ENCODE peak calls at places on chromosomes 1 and 21, in five cellular contexts. E is K562, H is A549, D is H1, R is HepG2. F is an unnamed sample.
A peak's percentile ranks its signal among the peaks of the same experiment; 100 is the strongest.

GRCh38 chr1:115908565-115909334 is 67.6 kb upstream of the SLC22A15 start:
- DNase-seq in D (no peak), H (no peak), E (no peak), R (no peak), F (no peak)

GRCh38 chr1:66253330-66253921 is 280.5 kb upstream of the SGIP1 start:
- DNase-seq in D (no peak), R (peak; percentile 26), E (peak; percentile 28), H (peak; percentile 55), F (peak; percentile 55)

GRCh38 chr21:46056450-46056903 is 41.4 kb upstream of the COL6A2 start:
- DNase-seq in D (no peak), E (no peak), H (no peak), R (no peak), F (no peak)

GRCh38 chr1:64280001-64280400 is 76.6 kb downstream of the UBE2U start:
- DNase-seq in H (no peak), D (no peak), R (no peak), E (no peak), F (no peak)

GRCh38 chr1:8025061-8025670 is 943 bp downstream of the ERRFI1 start:
- DNase-seq in H (no peak), R (no peak), D (no peak), E (no peak), F (no peak)

GRCh38 chr21:46160563-46161179 is 5.3 kb upstream of the FTCD start:
- DNase-seq in E (no peak), R (no peak), H (peak; percentile 23), D (no peak), F (no peak)

GRCh38 chr1:93446837-93447451 is 974 bp upstream of the FNBP1L start:
- DNase-seq in D (no peak), H (peak; percentile 6), R (peak; percentile 28), E (peak; percentile 79), F (no peak)

GRCh38 chr1:90187186-90187585 is 192.3 kb downstream of the ZNF326 start:
- DNase-seq in H (no peak), D (no peak), E (no peak), R (no peak), F (no peak)

GRCh38 chr1:50231209-50231608 is 122.5 kb downstream of the ELAVL4 start:
- DNase-seq in D (no peak), R (no peak), H (no peak), E (no peak), F (no peak)

GRCh38 chr1:6969106-6969505 is 183.9 kb downstream of the CAMTA1 start:
- DNase-seq in D (no peak), R (no peak), E (no peak), H (no peak), F (no peak)

GRCh38 chr1:41475346-41475745 is 9.1 kb downstream of the EDN2 start:
- DNase-seq in R (no peak), E (no peak), D (no peak), H (no peak), F (no peak)

GRCh38 chr1:12617511-12617900 is 504 bp downstream of the DHRS3 start:
- DNase-seq in E (no peak), D (no peak), R (peak; percentile 36), H (no peak), F (no peak)

GRCh38 chr1:228373681-228374571 is 32.7 kb downstream of the TRIM11 start:
- DNase-seq in D (no peak), R (no peak), H (no peak), E (no peak), F (no peak)
- TF ChIP-seq KDM1A in D (no peak), R (no peak), H (no peak), E (peak; percentile 84), F (no peak)

GRCh38 chr1:172909606-172910326 is 141.0 kb downstream of the TNFSF18 start:
- DNase-seq in D (no peak), R (no peak), E (no peak), H (peak; percentile 37), F (no peak)
- TF ChIP-seq CHD2 in D (no peak), R (no peak), E (no peak), H (no peak), F (no peak)

GRCh38 chr1:203121186-203122015 is 6.1 kb upstream of the ADORA1 start:
- DNase-seq in H (no peak), D (no peak), E (no peak), R (no peak), F (no peak)
- TF ChIP-seq KDM1A in H (no peak), D (no peak), E (no peak), R (no peak), F (no peak)

DNA sequence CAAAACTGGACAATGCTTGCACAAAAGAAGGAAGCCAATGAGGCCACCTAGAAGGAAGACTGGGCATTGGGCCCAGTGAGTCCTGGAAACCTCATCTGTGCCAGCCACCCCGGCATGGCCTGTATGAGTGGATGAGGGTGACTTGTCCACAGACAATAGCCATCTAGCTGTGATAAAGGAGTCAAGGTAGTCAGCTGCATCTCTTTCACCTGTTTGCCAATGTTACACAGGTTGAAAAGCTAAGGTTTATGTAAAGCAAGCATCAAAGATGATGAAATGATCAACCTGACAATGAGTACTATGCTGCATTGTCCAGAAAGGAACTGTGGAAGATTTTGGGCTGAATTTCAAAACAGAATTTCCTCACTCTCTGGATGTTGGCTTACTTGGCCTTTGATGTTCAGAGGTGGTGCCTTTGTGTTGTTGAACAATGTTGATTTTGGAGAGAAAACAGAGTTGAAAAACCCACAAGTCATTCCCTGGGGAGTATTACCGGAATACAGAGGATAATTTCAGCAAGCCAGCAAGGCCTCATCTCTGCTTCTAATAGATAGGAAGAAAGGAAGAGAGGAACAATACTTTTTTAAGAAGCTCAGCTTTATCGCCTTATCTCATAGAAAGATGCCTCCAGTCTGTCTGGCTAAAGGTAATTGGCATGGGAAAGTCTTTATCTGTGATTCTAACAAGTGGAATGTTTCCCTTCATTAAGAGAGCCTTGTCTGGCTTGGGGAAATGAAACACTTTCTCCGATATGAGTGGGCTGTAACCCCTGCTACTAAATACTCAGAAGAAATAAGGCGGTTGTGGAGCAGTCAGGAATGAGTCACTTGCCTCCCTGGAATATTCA is 11.4 kb upstream of the SELE start:
- DNase-seq in R (peak; percentile 97), D (no peak), H (no peak), E (no peak), F (no peak)
- TF ChIP-seq CHD2 in R (no peak), D (no peak), H (no peak), E (no peak), F (no peak)

GRCh38 chr1:164702664-164703063 is 143.7 kb downstream of the PBX1 start:
- DNase-seq in E (no peak), R (no peak), H (no peak), D (no peak), F (no peak)

GRCh38 chr1:164702216-164702615 is 143.2 kb downstream of the PBX1 start:
- DNase-seq in R (no peak), E (no peak), H (peak; percentile 6), D (no peak), F (no peak)

GRCh38 chr1:164703971-164704411 is 145.0 kb downstream of the PBX1 start:
- DNase-seq in H (no peak), D (no peak), E (no peak), R (no peak), F (no peak)

GRCh38 chr1:164704954-164705353 is 146.0 kb downstream of the PBX1 start:
- DNase-seq in D (no peak), R (no peak), E (peak; percentile 22), H (no peak), F (no peak)

GRCh38 chr1:164703415-164703814 is 144.4 kb downstream of the PBX1 start:
- DNase-seq in D (no peak), H (no peak), E (peak; percentile 37), R (no peak), F (no peak)
- TF ChIP-seq KDM1A in D (no peak), H (no peak), E (no peak), R (no peak), F (no peak)

GRCh38 chr21:37268186-37268503 is 1.0 kb upstream of the VPS26C start:
- DNase-seq in E (no peak), H (no peak), D (no peak), R (no peak), F (no peak)

GRCh38 chr21:37269481-37269880 is 2.3 kb upstream of the VPS26C start:
- DNase-seq in E (peak; percentile 59), R (no peak), D (no peak), H (no peak), F (no peak)

GRCh38 chr21:37267269-37268185 is at the start of gene VPS26C:
- DNase-seq in E (peak; percentile 100), R (peak; percentile 97), D (peak; percentile 99), H (peak; percentile 58), F (peak; percentile 99)

GRCh38 chr21:37264808-37265207 is 2.3 kb downstream of the VPS26C start:
- DNase-seq in R (no peak), E (peak; percentile 28), D (no peak), H (no peak), F (no peak)

GRCh38 chr21:37266515-37267221 is 466 bp downstream of the VPS26C start:
- DNase-seq in E (peak; percentile 74), D (no peak), H (no peak), R (peak; percentile 27), F (no peak)
- TF ChIP-seq CHD2 in E (no peak), D (no peak), H (no peak), R (no peak), F (no peak)

DNA sequence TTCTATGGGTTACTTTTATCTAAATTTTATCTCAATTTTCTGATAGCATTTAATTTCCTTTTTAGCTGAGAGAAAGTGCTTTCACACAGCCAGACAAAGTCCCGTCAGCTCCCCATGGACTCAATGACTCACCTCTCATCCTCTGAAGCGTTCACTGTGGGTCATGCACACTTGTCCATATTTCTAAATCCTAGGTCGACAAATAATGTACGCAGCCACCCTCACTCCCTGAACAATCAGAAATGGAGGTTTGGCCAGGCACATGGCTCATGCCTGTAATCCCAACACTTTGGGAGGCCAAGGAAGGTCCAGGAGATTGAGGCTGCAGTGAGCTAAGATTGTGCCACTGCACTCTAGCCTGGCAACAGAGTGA is 42.4 kb upstream of the COA6 start:
- DNase-seq in E (no peak), D (no peak), R (no peak), H (no peak), F (no peak)
- TF ChIP-seq KDM1A in E (no peak), D (no peak), R (no peak), H (no peak), F (no peak)

GRCh38 chr1:229425564-229426159 is 8.2 kb downstream of the ACTA1 start:
- DNase-seq in E (no peak), H (no peak), R (no peak), D (no peak), F (no peak)

GRCh38 chr1:229420224-229420623 is 13.7 kb downstream of the ACTA1 start:
- DNase-seq in D (no peak), E (no peak), H (no peak), R (no peak), F (no peak)

DNA sequence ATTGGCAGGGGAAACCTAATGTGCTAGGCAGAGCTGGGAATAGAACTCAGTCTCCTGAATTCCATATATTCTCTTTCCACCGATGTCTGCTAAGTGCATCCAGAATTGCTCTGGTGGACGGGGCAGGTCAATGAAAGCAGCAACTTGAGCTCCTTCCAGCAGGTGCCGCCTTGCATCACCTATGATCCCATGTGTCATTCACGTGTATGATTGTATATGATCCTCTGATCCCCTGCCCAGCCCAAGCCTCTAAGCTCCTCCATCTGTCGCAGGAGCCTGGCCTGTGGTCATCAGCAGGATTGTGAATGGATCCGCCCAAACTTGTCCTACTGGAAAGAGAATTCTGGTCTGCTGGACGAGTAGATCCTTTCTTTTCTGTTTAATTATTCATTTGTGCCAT is 13.1 kb downstream of the ACTA1 start:
- DNase-seq in D (no peak), H (no peak), R (no peak), E (peak; percentile 47), F (no peak)
- TF ChIP-seq CHD2 in D (no peak), H (no peak), R (no peak), E (no peak), F (no peak)

GRCh38 chr1:57966751-57967406 is 543.0 kb upstream of the DAB1 start:
- DNase-seq in D (no peak), H (no peak), E (peak; percentile 3), R (no peak), F (no peak)
- TF ChIP-seq KDM1A in D (no peak), H (no peak), E (no peak), R (no peak), F (no peak)

F was measured in GM12878.